ENCODE peak calls at places on chromosomes 16 and 17, in eight cellular contexts. Q is colonic mucosa; E is Right ventricle myocardium superior; K is activated CD4-positive, alpha-beta T cell treated with anti-CD3 and anti-CD28 coated beads, Interleukin-2, amount 50 U/mL, for 1 hour; U is Calu3; S is HFF-Myc; L is A549; J is cardiac fibroblast. R is an unnamed sample.

GRCh38 chr16:71409038-71409775 is 32.6 kb downstream of the TLE7 start:
- DNase-seq in K (no peak), Q (no peak), U (no peak), E (no peak), J (no peak), S (no peak), L (no peak), R (no peak)

GRCh38 chr17:81335388-81336157 is 40.5 kb upstream of the SLC38A10 start:
- DNase-seq in L (no peak), J (no peak), S (no peak), Q (peak; percentile 83), K (no peak), E (no peak), U (no peak), R (peak; percentile 83)

GRCh38 chr17:5986644-5987043 is 83.5 kb upstream of the WSCD1 start:
- DNase-seq in K (no peak), E (no peak), U (no peak), S (no peak), Q (no peak), L (no peak), J (no peak), R (no peak)

GRCh38 chr16:26158142-26158759 is 466.5 kb downstream of the HS3ST4 start:
- DNase-seq in L (no peak), U (no peak), K (no peak), J (no peak), S (no peak), E (no peak), Q (no peak), R (no peak)

GRCh38 chr16:62208934-62209333 is 172.7 kb upstream of the CDH8 start:
- DNase-seq in U (no peak), Q (no peak), L (no peak), S (no peak), J (no peak), E (no peak), K (no peak), R (no peak)

GRCh38 chr16:28219283-28219682 is 7.5 kb upstream of the XPO6 start:
- DNase-seq in L (no peak), E (no peak), K (no peak), Q (no peak), S (no peak), J (no peak), U (no peak), R (no peak)

GRCh38 chr17:1519678-1520077 is 3.3 kb upstream of the INPP5K start:
- DNase-seq in L (no peak), U (no peak), E (no peak), J (no peak), S (no peak), K (no peak), Q (no peak), R (no peak)

GRCh38 chr16:21326459-21326858 is 48.4 kb upstream of the CRYM start:
- DNase-seq in S (no peak), L (no peak), Q (no peak), E (no peak), U (no peak), J (no peak), K (no peak), R (no peak)

GRCh38 chr17:9363440-9364350 is 211.9 kb downstream of the STX8 start:
- DNase-seq in U (no peak), S (no peak), L (no peak), J (peak; percentile 58), E (no peak), Q (no peak), K (no peak), R (no peak)

GRCh38 chr17:42179911-42180410 is 981 bp downstream of the KCNH4 start:
- DNase-seq in J (peak; percentile 37), S (no peak), L (no peak), U (no peak), Q (peak; percentile 60), K (peak; percentile 28), E (no peak), R (peak; percentile 57)

GRCh38 chr16:81709369-81709900 is 69.7 kb upstream of the PLCG2 start:
- DNase-seq in K (no peak), U (no peak), J (no peak), L (no peak), Q (no peak), E (peak; percentile 25), S (no peak), R (no peak)

GRCh38 chr17:61695779-61696337 is 104.8 kb upstream of the NACA2 start:
- DNase-seq in E (no peak), L (no peak), K (no peak), U (no peak), S (no peak), J (no peak), Q (no peak), R (no peak)

GRCh38 chr17:62030264-62030663 is 34.8 kb downstream of the MED13 start:
- DNase-seq in K (no peak), J (no peak), L (no peak), Q (no peak), S (no peak), E (no peak), U (no peak), R (no peak)

GRCh38 chr17:8290043-8290442 is 1.6 kb downstream of the RANGRF start:
- DNase-seq in U (no peak), E (no peak), L (no peak), S (no peak), K (no peak), J (no peak), Q (no peak), R (no peak)

GRCh38 chr17:42904110-42904469 is 3.5 kb downstream of the G6PC1 start:
- DNase-seq in Q (no peak), S (no peak), J (no peak), K (no peak), L (no peak), U (no peak), E (no peak), R (no peak)